ENCODE peak calls at places on chromosomes 7 and 10, in nine cellular contexts. L is A549, C is fibroblast of lung, J is HFF-Myc, S is cardiac muscle cell, Z is right atrium auricular region, M is breast epithelium, N is GM12865, O is H1. I is an unnamed sample.

GRCh38 chr10:74969093-74969492 is 142.4 kb upstream of the SAMD8 start:
- DNase-seq in J (no peak), M (no peak), L (no peak), S (no peak), Z (no peak), O (no peak), C (no peak), N (no peak), I (no peak)

GRCh38 chr10:52319926-52320325 is 5.8 kb downstream of the DKK1 start:
- DNase-seq in L (no peak), J (no peak), O (no peak), C (no peak), Z (no peak), N (no peak), S (no peak), M (no peak), I (no peak)

GRCh38 chr10:28327494-28327886 is 24.6 kb upstream of the MPP7 start:
- DNase-seq in C (peak), L (no peak), J (no peak), O (no peak), Z (no peak), M (no peak), N (no peak), S (peak), I (no peak)

GRCh38 chr10:33015798-33016547 is 57.9 kb upstream of the ITGB1 start:
- DNase-seq in M (no peak), N (no peak), L (peak), J (no peak), C (peak), Z (no peak), S (no peak), O (no peak), I (no peak)

GRCh38 chr10:14554091-14554842 is 220.4 kb downstream of the FAM107B start:
- DNase-seq in N (no peak), J (no peak), O (no peak), L (no peak), M (no peak), C (no peak), Z (no peak), S (no peak), I (no peak)

GRCh38 chr10:12418000-12418399 is 68.7 kb downstream of the CAMK1D start:
- DNase-seq in S (no peak), M (no peak), N (no peak), L (no peak), J (no peak), O (no peak), Z (peak), C (peak), I (no peak)

GRCh38 chr10:18290651-18291313 is 150.6 kb downstream of the CACNB2 start:
- DNase-seq in O (no peak), S (no peak), C (no peak), M (no peak), Z (no peak), J (no peak), N (no peak), L (no peak), I (no peak)

GRCh38 chr7:2894118-2894940 is 50.2 kb upstream of the GNA12 start:
- DNase-seq in O (no peak), S (no peak), M (no peak), C (no peak), J (no peak), L (no peak), Z (no peak), N (peak), I (no peak)

GRCh38 chr10:75335983-75336382 is 65.6 kb downstream of the ZNF503 start:
- DNase-seq in C (no peak), S (no peak), J (no peak), O (no peak), L (no peak), M (no peak), N (peak), Z (no peak), I (no peak)

GRCh38 chr7:30702200-30702599 is 19.9 kb upstream of the CRHR2 start:
- DNase-seq in Z (no peak), C (no peak), M (no peak), O (no peak), J (no peak), N (no peak), L (no peak), S (no peak), I (no peak)

GRCh38 chr10:112801748-112802147 is 148.3 kb upstream of the TCF7L2 start:
- DNase-seq in N (no peak), J (no peak), M (no peak), C (no peak), O (no peak), Z (no peak), L (peak), S (no peak), I (no peak)

GRCh38 chr7:50782376-50783208 is at the start of gene GRB10:
- DNase-seq in L (no peak), C (peak), J (no peak), Z (no peak), S (peak), N (no peak), O (peak), M (no peak), I (no peak)
- TF ChIP-seq CTCF in L (peak), C (no peak), J (no peak), Z (peak), S (no peak), N (no peak), O (peak), M (no peak), I (peak)

GRCh38 chr10:133391249-133391635 is 2.7 kb upstream of the MTG1 start:
- DNase-seq in L (no peak), S (no peak), J (no peak), N (no peak), O (no peak), M (no peak), C (no peak), Z (no peak), I (no peak)
- H3K4me3 ChIP-seq in L (no peak), S (no peak), J (no peak), N (peak), O (no peak), M (no peak), C (no peak), Z (no peak), I (no peak)

GRCh38 chr7:11394438-11394837 is 420.8 kb downstream of the PHF14 start:
- DNase-seq in Z (no peak), S (no peak), C (no peak), M (no peak), O (no peak), L (no peak), N (no peak), J (no peak), I (no peak)
- TF ChIP-seq CTCF in Z (no peak), S (no peak), C (no peak), M (no peak), O (no peak), L (no peak), N (no peak), J (no peak), I (no peak)

DNA sequence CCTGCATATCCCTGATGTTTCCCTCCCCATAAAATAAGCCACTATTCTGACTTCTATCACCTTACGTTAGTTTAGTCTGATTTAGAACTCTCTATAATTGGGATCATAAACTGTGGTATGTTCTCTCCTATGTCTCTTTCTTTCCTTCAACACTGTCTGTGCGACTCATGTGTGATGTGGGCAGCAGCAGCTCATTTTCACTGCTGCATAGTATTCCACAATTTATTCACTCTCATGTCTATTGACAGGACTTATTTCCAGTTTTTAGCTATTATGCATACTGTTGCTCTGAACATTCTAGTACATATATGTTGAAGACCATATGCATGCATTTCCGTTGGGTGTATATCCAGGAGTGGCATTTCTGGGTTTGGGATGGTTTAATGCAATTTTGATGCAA is 87.7 kb upstream of the PCBD1 start:
- DNase-seq in Z (no peak), M (no peak), J (no peak), N (no peak), L (no peak), C (no peak), S (no peak), O (no peak), I (no peak)
- H3K4me3 ChIP-seq in Z (no peak), M (no peak), J (no peak), N (no peak), L (no peak), C (no peak), S (no peak), O (no peak), I (no peak)

GRCh38 chr7:111146136-111146535 is 55.2 kb downstream of the LRRN3 start:
- DNase-seq in C (peak), O (no peak), N (no peak), L (no peak), S (no peak), J (no peak), Z (no peak), M (no peak), I (no peak)
- TF ChIP-seq CTCF in C (no peak), O (no peak), N (no peak), L (no peak), S (no peak), J (no peak), Z (no peak), M (no peak), I (no peak)

DNA sequence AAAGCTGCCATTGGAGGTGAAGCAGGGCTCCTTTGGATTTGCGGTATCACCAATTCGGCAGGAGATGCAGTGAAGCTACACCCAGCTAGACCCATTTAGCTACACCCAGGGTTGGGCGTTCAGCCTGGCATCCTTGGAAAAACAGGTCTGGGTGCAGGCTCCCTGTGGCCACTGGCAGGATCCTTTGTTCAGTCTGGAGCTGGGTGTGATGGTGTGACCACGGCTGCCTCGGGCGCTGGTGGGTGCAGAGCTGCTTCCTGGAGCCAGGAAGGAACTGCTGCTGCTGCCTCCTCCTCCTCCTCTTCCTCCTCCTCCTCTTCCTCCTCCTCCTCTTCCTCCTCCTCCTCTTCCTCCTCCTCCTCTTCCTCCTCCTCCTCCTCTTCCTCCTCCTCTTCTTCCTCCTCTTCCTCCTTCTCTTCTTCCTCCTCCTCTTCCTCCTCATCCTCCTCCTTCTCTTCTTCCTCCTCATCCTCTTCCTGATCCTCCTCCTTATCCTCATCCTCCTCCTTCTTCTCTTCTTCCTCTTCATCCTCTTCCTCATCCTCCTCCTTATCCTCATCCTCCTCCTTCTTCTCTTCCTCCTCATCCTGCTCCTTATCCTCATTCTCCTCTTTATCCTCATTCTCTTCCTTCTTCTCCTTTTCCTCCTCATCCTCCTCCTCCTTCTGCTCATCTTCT is 84.0 kb downstream of the GRK5 start:
- DNase-seq in L (no peak), N (no peak), M (no peak), O (no peak), J (no peak), Z (no peak), S (no peak), C (no peak), I (no peak)
- H3K4me3 ChIP-seq in L (no peak), N (no peak), M (no peak), O (no peak), J (no peak), Z (no peak), S (no peak), C (no peak), I (no peak)

GRCh38 chr7:100567751-100568175 is 5.9 kb downstream of the SAP25 start:
- DNase-seq in S (no peak), Z (no peak), O (no peak), L (no peak), C (no peak), M (no peak), J (no peak), N (peak), I (no peak)

GRCh38 chr7:100570954-100571828 is 2.5 kb downstream of the SAP25 start:
- DNase-seq in C (no peak), L (no peak), N (no peak), S (no peak), J (no peak), Z (no peak), O (peak), M (no peak), I (no peak)

GRCh38 chr7:100568176-100568935 is 5.3 kb downstream of the SAP25 start:
- DNase-seq in S (no peak), M (peak), O (no peak), Z (no peak), L (no peak), J (no peak), N (peak), C (no peak), I (no peak)

GRCh38 chr7:100567045-100567730 is 6.5 kb downstream of the SAP25 start:
- DNase-seq in L (no peak), O (no peak), S (no peak), N (no peak), C (no peak), M (peak), Z (no peak), J (no peak), I (no peak)

DNA sequence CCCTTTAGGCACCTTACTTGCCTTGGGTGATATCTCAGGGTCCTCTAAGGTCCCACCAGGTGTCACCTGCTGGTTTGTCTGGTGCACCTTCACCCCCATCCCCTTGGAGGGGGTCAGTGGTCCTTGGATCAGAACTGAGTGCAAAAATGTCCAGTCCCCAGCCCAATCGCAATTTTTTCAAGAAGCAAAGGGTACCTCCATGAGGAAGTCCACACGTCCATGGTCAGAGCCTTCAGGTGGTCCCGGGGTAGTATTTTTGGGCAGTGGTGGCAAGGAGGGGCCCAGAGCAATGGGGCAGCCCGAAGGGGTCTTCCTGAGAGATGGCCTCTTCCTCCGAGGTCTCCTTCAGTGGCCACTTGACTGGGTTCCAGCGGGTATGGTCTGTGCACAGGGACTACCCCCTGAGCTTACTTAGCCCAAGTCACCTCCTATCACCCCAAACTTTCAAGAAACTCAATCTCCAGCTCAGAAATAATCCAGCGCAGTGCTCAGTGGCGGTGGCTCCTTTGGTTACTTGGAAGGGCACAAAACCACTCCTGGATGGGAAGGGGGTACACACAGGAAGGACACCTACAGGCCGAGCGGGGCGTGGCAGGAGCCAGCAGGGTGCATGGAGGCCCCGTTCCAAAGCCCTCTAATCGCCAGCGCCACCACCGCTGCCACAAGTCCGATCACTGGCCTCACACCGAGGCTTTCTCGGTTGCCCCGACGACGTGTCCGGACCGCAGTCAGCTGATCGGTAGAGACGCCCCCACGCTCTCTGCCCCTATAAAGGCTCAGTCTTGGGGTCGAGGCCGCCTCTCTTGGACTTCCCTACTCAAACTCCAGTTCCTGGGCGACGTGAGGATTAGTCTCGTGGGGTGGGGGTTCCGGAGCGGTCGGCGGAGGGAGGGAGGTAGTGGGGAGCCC is 4.5 kb downstream of the SAP25 start:
- DNase-seq in J (no peak), C (no peak), Z (peak), M (peak), N (peak), L (peak), O (peak), S (peak), I (no peak)
- TF ChIP-seq CTCF in J (peak), C (peak), Z (peak), M (peak), N (peak), L (no peak), O (no peak), S (peak), I (peak)

DNA sequence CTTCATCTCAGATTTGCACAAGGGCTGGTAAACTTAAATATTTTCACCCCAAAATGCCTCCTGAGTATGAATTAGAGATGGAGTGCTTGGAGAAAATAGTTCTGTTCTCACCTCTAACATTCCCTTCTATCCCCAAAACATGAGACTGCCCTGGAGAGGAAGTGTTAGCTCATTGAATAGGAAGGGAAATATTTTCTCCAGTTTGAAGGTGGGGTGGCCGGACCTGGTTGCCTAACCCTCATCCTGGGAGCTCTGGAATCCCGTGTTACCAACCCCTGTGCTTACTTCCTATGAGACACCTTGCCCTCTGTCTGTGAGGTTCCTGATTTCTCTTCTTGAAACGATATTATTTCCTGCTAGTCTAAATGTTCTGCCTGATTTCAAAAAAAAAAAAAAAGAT is 782 bp downstream of the IFIT2 start:
- DNase-seq in M (no peak), N (no peak), C (no peak), J (no peak), Z (no peak), S (no peak), O (no peak), L (no peak), I (no peak)
- H3K4me3 ChIP-seq in M (peak), N (peak), C (peak), J (peak), Z (peak), S (no peak), O (no peak), L (no peak), I (peak)

GRCh38 chr10:126127630-126128029 is 231.3 kb downstream of the FANK1 start:
- DNase-seq in Z (peak), M (no peak), C (no peak), J (no peak), O (no peak), L (no peak), N (no peak), S (no peak), I (no peak)
- TF ChIP-seq CTCF in Z (no peak), M (no peak), C (no peak), J (no peak), O (no peak), L (no peak), N (no peak), S (no peak), I (no peak)

I was measured in AG04449.